ENCODE peak calls at places on chromosomes 16 and 17, in six cellular contexts. V, E, O, U, N and M are unnamed samples.

GRCh38 chr17:41667280-41668008 is 21.2 kb upstream of the EIF1 start:
- DNase-seq in V (no peak), E (no peak), O (no peak), U (no peak), N (no peak), M (no peak)

GRCh38 chr16:67946966-67947558 is 3.1 kb upstream of the LCAT start:
- DNase-seq in V (no peak), E (no peak), O (no peak), U (no peak), N (no peak), M (no peak)

GRCh38 chr17:6239237-6239798 is 169.1 kb downstream of the WSCD1 start:
- DNase-seq in V (no peak), E (peak), O (peak), U (no peak), N (peak), M (no peak)

GRCh38 chr17:71071041-71071440 is 901.7 kb downstream of the KCNJ2 start:
- DNase-seq in V (no peak), E (no peak), O (no peak), U (no peak), N (no peak), M (no peak)

GRCh38 chr17:72707881-72708280 is 384.6 kb downstream of the SLC39A11 start:
- DNase-seq in V (no peak), E (no peak), O (no peak), U (no peak), N (no peak), M (no peak)

GRCh38 chr16:84324439-84325262 is 30.0 kb downstream of the WFDC1 start:
- DNase-seq in V (no peak), E (no peak), O (no peak), U (no peak), N (no peak), M (no peak)

GRCh38 chr16:84663433-84664101 is 15.3 kb downstream of the KLHL36 start:
- DNase-seq in V (no peak), E (no peak), O (no peak), U (no peak), N (no peak), M (no peak)

GRCh38 chr17:30819941-30820705 is 4.4 kb downstream of the CRLF3 start:
- DNase-seq in V (no peak), E (no peak), O (peak), U (no peak), N (no peak), M (no peak)

GRCh38 chr16:67326472-67327309 is at the start of the genes KCTD19 and LRRC36:
- DNase-seq in V (peak), E (peak), O (peak), U (peak), N (no peak), M (no peak)

GRCh38 chr17:13222931-13223330 is 205.1 kb upstream of the ELAC2 start:
- DNase-seq in V (no peak), E (no peak), O (no peak), U (no peak), N (no peak), M (no peak)

GRCh38 chr17:3851461-3852100 is 5.5 kb upstream of the NCBP3 start:
- DNase-seq in V (no peak), E (no peak), O (no peak), U (no peak), N (no peak), M (no peak)

DNA sequence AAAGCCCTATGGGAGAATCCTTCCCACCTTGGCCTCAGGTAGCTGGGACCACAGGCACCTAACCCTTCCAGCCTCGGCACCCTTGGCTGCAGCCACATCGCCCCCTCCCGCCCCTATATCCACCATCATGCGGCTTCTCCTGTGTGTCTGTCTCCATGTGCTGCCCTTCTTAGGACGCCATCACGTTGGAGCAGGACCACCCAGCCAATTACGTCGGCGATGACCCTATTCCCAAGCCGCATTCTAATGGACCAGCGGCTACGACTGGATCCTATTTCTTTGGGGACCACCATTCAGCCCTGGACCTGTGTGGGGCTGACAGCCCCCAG is 3.3 kb upstream of the CCDC57 start:
- DNase-seq in V (no peak), E (no peak), O (no peak), U (no peak), N (no peak), M (no peak)
- H3K9ac ChIP-seq in V (peak), E (no peak), O (no peak), U (peak), N (peak), M (no peak)

GRCh38 chr17:1783834-1784611 is 22.2 kb downstream of the SERPINF1 start:
- DNase-seq in V (peak), E (peak), O (peak), U (peak), N (peak), M (peak)
- H3K4me3 ChIP-seq in V (no peak), E (no peak), O (no peak), U (no peak), N (no peak), M (no peak)

DNA sequence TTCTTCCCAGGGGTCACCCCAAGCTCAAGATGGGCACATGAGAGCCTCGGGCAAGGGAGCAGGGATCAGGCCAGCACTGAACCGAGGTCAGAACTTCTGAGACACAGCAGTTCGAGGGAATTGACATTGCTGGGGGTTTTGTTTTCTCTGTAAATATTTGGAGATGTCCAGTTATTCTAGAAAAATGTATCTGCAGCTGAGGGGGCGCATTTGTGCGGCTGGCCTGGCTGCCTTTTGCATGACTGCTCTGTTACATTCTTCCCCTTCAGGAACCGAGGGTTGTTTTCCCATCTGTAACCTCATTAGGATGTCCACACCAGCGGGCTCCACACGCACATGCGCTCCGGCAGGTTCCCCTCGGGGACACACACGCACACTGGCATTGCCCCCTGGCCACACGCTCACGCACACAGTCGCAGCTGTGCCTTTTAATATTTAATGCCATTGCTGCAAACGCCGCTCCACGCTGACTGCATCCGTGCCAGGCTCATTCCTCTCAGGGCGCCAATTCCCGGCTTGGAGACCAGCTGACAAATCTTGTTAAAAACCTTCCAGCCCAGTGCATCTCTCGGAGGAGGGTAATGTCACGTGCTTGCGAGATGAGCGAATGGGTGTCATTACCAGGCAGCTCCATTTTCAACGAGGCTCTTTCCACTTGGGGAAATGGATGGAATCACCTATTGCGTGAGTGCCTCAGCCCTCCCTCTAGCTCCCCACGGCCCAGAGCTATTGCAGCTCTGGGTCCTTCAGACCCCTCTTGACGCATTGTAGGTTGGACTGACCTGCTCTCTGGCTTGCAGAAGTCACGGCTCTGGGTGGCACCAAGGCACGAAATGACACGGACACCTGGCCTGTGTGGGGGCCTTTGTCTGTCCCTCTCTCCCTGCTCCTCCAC is 13.2 kb downstream of the CCR7 start:
- DNase-seq in V (no peak), E (no peak), O (no peak), U (peak), N (peak), M (no peak)
- H3K27ac ChIP-seq in V (no peak), E (no peak), O (no peak), U (peak), N (peak), M (no peak)

DNA sequence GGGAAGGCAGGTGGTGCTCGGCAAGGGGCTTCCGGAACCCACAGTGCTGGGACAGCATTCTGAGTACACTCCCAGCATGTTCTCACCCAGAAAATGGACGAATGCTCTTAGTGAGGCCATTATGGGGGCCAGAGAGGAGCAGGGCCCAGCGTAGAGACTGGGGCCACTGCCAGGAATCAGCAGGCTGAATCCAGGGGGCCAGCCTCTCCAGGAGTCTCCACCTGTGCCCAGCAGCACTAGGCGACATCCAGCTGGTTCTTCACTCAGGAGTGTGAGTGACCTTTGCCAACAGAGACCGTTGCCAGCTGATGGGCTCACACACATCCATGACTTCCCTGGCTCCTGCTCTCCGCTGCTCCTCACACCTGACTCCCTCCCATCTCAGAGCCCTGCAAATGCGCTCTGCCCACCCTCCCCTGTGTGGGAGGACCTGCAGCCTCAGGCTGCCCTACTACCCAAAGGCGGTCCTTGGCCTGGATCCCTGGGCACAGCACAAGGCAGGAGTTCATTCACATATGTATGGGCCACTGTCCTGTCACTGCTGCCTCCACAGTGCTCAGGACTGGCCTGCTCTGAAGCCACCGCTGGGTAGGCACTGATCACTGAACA is 5.1 kb downstream of the RHBDF1 start:
- DNase-seq in V (no peak), E (no peak), O (no peak), U (no peak), N (no peak), M (no peak)
- H3K9ac ChIP-seq in V (no peak), E (peak), O (no peak), U (no peak), N (no peak), M (no peak)

DNA sequence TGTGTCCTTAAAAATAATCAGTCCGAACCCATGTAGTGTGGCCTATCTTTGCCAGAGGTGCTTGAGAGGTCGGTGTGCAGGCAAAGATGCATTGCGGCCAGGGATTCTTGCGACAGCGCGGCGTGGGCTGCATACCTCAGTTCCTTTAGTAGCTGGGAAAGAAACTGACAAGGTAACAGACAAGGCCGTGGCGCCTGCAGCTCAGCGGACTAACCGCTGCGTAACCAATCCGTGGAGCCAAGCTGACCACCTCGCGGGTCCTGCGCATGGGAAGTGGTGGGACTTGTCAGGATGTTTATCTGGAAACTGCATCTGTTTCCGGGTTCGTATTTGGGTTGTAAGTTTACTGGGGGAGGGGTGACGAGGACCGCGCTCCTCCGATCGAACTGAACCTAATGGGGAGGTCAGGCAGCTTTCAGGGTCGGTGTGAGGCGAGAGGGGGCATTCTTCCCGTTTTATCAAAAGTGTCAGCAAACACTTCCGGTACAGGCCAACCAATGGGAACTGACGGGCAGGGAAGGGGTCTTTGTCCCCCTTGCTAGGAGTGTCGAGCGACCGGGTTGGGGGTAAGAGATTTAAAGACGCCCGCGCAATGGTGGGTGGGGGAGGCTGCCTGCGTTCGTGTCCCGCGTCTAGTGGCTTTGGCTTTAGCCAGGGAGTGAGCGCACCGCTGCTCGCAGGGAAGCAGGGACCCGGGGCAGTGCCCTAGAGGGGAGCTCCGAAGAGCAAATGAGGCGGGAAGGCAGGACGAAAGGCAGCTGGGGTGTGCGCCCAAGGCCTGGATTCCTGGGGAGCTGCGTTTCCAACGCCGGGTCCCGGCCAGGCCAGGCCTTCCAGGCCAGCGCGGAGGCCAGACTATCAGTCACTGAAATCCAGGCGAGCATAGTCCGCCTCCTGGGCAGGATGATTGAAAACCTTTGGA is 7.0 kb downstream of the IRX6 start:
- DNase-seq in V (no peak), E (peak), O (no peak), U (no peak), N (no peak), M (no peak)
- H3K4me3 ChIP-seq in V (no peak), E (peak), O (no peak), U (no peak), N (no peak), M (no peak)

DNA sequence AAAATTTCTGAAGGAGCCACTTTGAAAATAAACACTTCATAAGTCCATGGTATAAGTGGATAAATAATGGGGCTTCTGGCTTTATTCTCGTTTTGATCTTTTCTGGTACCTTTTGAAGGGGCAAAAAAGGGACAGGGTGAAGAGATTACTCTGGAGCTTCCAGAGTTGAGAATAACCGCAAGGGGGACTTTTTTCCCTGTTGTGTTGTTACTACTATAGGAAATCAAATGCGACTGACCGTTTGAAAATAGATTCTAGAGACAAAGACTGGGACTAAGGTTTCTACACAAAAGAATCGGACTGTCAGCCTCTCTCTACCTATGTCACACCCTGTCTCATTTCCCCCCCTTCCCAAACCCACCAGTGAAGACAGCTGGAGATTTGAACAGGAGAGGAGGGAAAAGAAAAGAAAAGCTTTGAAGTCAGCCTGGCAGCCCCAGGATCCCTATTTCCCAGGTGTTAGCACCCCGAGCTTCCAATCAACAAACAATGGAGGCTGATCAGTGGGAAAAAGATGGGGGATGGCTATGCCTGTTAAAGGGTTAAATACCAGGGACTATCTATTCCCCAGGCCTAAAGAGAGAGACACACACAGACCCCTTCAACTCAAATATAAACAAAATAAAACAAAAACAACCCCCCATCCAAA is 8.3 kb downstream of the HOXB4 start:
- DNase-seq in V (no peak), E (no peak), O (peak), U (peak), N (no peak), M (no peak)
- H3K27ac ChIP-seq in V (peak), E (no peak), O (peak), U (peak), N (no peak), M (no peak)

GRCh38 chr17:49035470-49036269 is 38.5 kb downstream of the IGF2BP1 start:
- DNase-seq in V (peak), E (peak), O (peak), U (peak), N (peak), M (peak)

GRCh38 chr17:49038544-49038943 is 41.4 kb downstream of the IGF2BP1 start:
- DNase-seq in V (no peak), E (no peak), O (no peak), U (no peak), N (no peak), M (no peak)

GRCh38 chr17:49041527-49041926 is 44.3 kb downstream of the IGF2BP1 start:
- DNase-seq in V (no peak), E (no peak), O (no peak), U (no peak), N (no peak), M (no peak)

GRCh38 chr17:49036270-49036626 is 39.1 kb downstream of the IGF2BP1 start:
- DNase-seq in V (no peak), E (no peak), O (no peak), U (no peak), N (no peak), M (no peak)

DNA sequence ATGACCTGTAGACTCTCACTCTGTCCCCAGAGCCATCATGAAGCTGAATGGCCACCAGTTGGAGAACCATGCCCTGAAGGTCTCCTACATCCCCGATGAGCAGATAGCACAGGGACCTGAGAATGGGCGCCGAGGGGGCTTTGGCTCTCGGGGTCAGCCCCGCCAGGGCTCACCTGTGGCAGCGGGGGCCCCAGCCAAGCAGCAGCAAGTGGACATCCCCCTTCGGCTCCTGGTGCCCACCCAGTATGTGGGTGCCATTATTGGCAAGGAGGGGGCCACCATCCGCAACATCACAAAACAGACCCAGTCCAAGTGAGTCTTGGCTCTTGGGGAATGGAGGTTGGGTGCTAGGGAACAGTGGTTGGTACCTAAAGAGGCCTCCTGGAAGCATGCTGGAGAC is 41.0 kb downstream of the IGF2BP1 start:
- DNase-seq in V (no peak), E (no peak), O (no peak), U (no peak), N (no peak), M (no peak)
- H3K9ac ChIP-seq in V (no peak), E (no peak), O (no peak), U (no peak), N (no peak), M (no peak)

GRCh38 chr16:85908444-85908843 is 9.5 kb downstream of the IRF8 start:
- DNase-seq in V (no peak), E (no peak), O (no peak), U (no peak), N (no peak), M (peak)
- H3K4me3 ChIP-seq in V (no peak), E (no peak), O (no peak), U (no peak), N (no peak), M (peak)